ENCODE peak calls at places on chromosome 9, in six cellular contexts. T, W, R, Z, Q and G are unnamed samples.

GRCh38 chr9:28439688-28440087 is 866.4 kb upstream of the C9orf72 start:
- DNase-seq in Z (no peak), T (no peak), Q (no peak), R (no peak), W (no peak), G (no peak)

GRCh38 chr9:108142504-108143201 is 653.1 kb upstream of the KLF4 start:
- DNase-seq in Q (peak; percentile 46), R (peak; percentile 20), Z (peak; percentile 79), T (peak; percentile 50), W (peak; percentile 45), G (peak; percentile 69)

GRCh38 chr9:105051897-105052296 is 123.9 kb upstream of the ABCA1 start:
- DNase-seq in Q (no peak), W (no peak), T (no peak), R (no peak), Z (no peak), G (no peak)

GRCh38 chr9:15249042-15249818 is 57.8 kb downstream of the TTC39B start:
- DNase-seq in Z (no peak), Q (peak; percentile 73), W (no peak), R (no peak), T (peak; percentile 87), G (peak; percentile 87)

GRCh38 chr9:115142502-115143265 is 24.7 kb upstream of the TNC start:
- DNase-seq in Q (no peak), Z (no peak), T (no peak), R (no peak), W (no peak), G (peak; percentile 36)

GRCh38 chr9:16870606-16871357 is at the start of gene BNC2:
- DNase-seq in T (peak; percentile 60), W (peak; percentile 84), Z (peak; percentile 73), Q (peak; percentile 89), R (peak; percentile 47), G (peak; percentile 73)

GRCh38 chr9:19408316-19408692 is 505 bp upstream of the ACER2 start:
- DNase-seq in R (no peak), Z (no peak), W (no peak), T (no peak), Q (peak; percentile 34), G (no peak)

GRCh38 chr9:31848505-31849285 is 535.7 kb upstream of the ACO1 start:
- DNase-seq in R (no peak), T (no peak), Z (no peak), Q (no peak), W (no peak), G (no peak)

GRCh38 chr9:21095561-21095960 is 17.8 kb upstream of the IFNB1 start:
- DNase-seq in Z (no peak), T (no peak), W (no peak), R (peak; percentile 89), Q (no peak), G (peak; percentile 24)

GRCh38 chr9:95098391-95098921 is 219.1 kb downstream of the FANCC start:
- DNase-seq in R (no peak), T (no peak), W (no peak), Z (no peak), Q (no peak), G (no peak)

GRCh38 chr9:113646491-113646890 is 183.0 kb downstream of the RGS3 start:
- DNase-seq in Q (no peak), T (no peak), Z (no peak), R (no peak), W (no peak), G (no peak)

GRCh38 chr9:81456431-81456970 is 232.8 kb downstream of the TLE1 start:
- DNase-seq in W (no peak), Q (no peak), R (peak; percentile 50), Z (no peak), T (peak; percentile 73), G (peak; percentile 14)

GRCh38 chr9:2859776-2860379 is 16.0 kb upstream of the PUM3 start:
- DNase-seq in T (peak; percentile 57), Q (peak; percentile 80), W (peak; percentile 81), Z (peak; percentile 62), R (peak; percentile 70), G (peak; percentile 65)

GRCh38 chr9:112867275-112867991 is 23.2 kb downstream of the SLC46A2 start:
- DNase-seq in Q (peak; percentile 95), T (peak; percentile 88), W (no peak), R (peak; percentile 70), Z (no peak), G (peak; percentile 89)

GRCh38 chr9:128554155-128554862 is 1.9 kb downstream of the SPTAN1 start:
- DNase-seq in W (peak; percentile 51), Z (peak; percentile 58), T (peak; percentile 93), Q (peak; percentile 95), R (peak; percentile 84), G (peak; percentile 95)

GRCh38 chr9:133276923-133277322 is 1.9 kb upstream of the ABO start:
- DNase-seq in Q (no peak), W (no peak), T (no peak), R (no peak), Z (no peak), G (no peak)

GRCh38 chr9:93204470-93205043 is 20.6 kb downstream of the WNK2 start:
- DNase-seq in T (no peak), Q (no peak), R (no peak), W (no peak), Z (no peak), G (no peak)

GRCh38 chr9:116644099-116644688 is 42.9 kb upstream of the TRIM32 start:
- DNase-seq in Z (no peak), Q (no peak), T (peak; percentile 75), R (no peak), W (no peak), G (no peak)

GRCh38 chr9:116204252-116204882 is 50.8 kb downstream of the PAPPA start:
- DNase-seq in W (no peak), R (peak; percentile 79), Z (no peak), T (no peak), Q (no peak), G (peak; percentile 40)

GRCh38 chr9:33816327-33817252 is at the start of gene UBE2R2:
- DNase-seq in Q (peak; percentile 91), W (peak; percentile 86), T (peak; percentile 86), R (peak; percentile 88), Z (peak; percentile 85), G (peak; percentile 94)

GRCh38 chr9:136623849-136624183 is 38.9 kb upstream of the EGFL7 start:
- DNase-seq in R (no peak), W (peak; percentile 42), T (no peak), Z (no peak), Q (no peak), G (no peak)
- H3K4me1 ChIP-seq in R (peaks cover 5% of the 10 kb centered on the region), W (peaks cover 2% of the 10 kb centered on the region), T (peaks cover 12% of the 10 kb centered on the region), Z (peaks cover 17% of the 10 kb centered on the region), Q (no peaks in the 10 kb centered on the region), G (peaks cover 68% of the 10 kb centered on the region)

DNA sequence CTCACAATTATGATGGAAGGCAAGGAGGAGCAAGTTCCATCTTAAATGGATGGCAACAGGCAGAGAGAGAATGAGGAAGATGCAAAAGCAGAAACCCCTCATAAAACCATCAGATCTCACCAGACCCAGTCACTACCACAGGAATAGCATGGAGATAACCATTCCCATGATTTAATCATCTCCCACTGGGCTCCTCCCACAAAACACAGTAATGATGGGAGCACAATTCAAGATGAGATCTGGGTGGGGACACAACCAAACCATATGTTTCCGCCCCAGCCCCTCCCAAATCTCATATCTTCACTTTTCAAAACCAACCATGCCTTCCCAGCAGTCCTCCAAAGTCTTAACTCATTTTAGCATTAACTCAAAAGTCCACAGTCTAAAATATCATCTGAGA is 304.0 kb downstream of the TUSC1 start:
- DNase-seq in T (no peak), Q (no peak), W (no peak), R (no peak), Z (no peak), G (no peak)
- H3K4me3 ChIP-seq in T (no peak overlapping the region), Q (no peak overlapping the region), W (no peak overlapping the region), R (no peak overlapping the region), Z (no peak overlapping the region), G (no peak overlapping the region)

GRCh38 chr9:77846957-77847574 is 184.5 kb downstream of the GNAQ start:
- DNase-seq in W (no peak), R (no peak), Z (no peak), Q (no peak), T (peak; percentile 45), G (peak; percentile 70)
- H3K23ac ChIP-seq in W (no peak overlapping the region), R (no peak overlapping the region), Z (no peak overlapping the region), Q (no peak overlapping the region), T (peak overlapping the region; percentile 60), G (no peak overlapping the region)

GRCh38 chr9:120712539-120713031 is 1.7 kb downstream of the MEGF9 start:
- DNase-seq in R (no peak), W (no peak), Z (no peak), T (no peak), Q (no peak), G (no peak)
- H3K4me1 ChIP-seq in R (peaks cover 6% of the 10 kb centered on the region), W (peaks cover 9% of the 10 kb centered on the region), Z (peaks cover 15% of the 10 kb centered on the region), T (peaks cover 13% of the 10 kb centered on the region), Q (no peaks in the 10 kb centered on the region), G (peaks cover 17% of the 10 kb centered on the region)

DNA sequence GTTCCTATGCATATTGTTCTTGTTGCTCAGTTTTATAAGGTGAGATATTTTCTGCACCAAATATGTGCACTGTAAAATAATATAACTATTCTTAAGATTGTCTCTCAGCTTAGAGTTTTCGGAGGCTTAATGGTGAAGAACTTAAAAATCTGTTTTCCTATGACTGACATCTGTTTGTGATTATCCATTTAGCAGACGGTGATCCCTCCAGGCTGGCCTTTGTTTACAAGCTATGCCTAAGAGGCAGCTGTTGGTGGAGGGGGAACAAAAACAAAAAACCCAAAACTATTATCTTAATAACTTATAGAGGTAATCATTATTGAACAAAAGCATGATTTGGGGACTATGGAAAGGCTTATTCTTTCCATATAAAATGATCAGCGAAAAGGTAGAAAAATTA is 660 bp downstream of the PDCD1LG2 start:
- DNase-seq in T (peak; percentile 41), Q (no peak), R (no peak), Z (no peak), W (no peak), G (no peak)
- H3K4me3 ChIP-seq in T (peak overlapping the region; percentile 52), Q (no peak overlapping the region), R (no peak overlapping the region), Z (no peak overlapping the region), W (no peak overlapping the region), G (peak overlapping the region; percentile 84)

GRCh38 chr9:129757045-129757444 is 4.2 kb upstream of the PTGES start:
- DNase-seq in Z (no peak), R (peak; percentile 36), Q (no peak), W (no peak), T (no peak), G (peak; percentile 33)
- H3K23ac ChIP-seq in Z (no peak overlapping the region), R (no peak overlapping the region), Q (no peak overlapping the region), W (no peak overlapping the region), T (no peak overlapping the region), G (no peak overlapping the region)